ENCODE peak calls at places on chromosome 6, in ten cellular contexts. C, T, K, Q, O, G, E, N, Z and M are unnamed samples.

GRCh38 chr6:7691675-7692452 is 34.0 kb upstream of the BMP6 start:
- DNase-seq in C (peak), T (peak), K (no peak), Q (no peak), O (no peak), G (peak), E (peak), N (no peak), Z (no peak), M (peak)

GRCh38 chr6:142842423-142843261 is 102.3 kb downstream of the HIVEP2 start:
- DNase-seq in C (no peak), T (no peak), K (no peak), Q (no peak), O (no peak), G (no peak), E (peak), N (peak), Z (peak), M (peak)

GRCh38 chr6:42199106-42199981 is 4.6 kb upstream of the GUCA1B start:
- DNase-seq in C (no peak), T (peak), K (no peak), Q (no peak), O (no peak), G (peak), E (peak), N (no peak), Z (peak), M (no peak)

GRCh38 chr6:136090929-136091328 is 159.2 kb downstream of the MTFR2 start:
- DNase-seq in C (no peak), T (no peak), K (no peak), Q (no peak), O (no peak), G (peak), E (peak), N (no peak), Z (no peak), M (no peak)

GRCh38 chr6:44237813-44238433 is 9.0 kb upstream of the HSP90AB1 start:
- DNase-seq in C (peak), T (peak), K (no peak), Q (peak), O (peak), G (peak), E (no peak), N (peak), Z (peak), M (peak)

GRCh38 chr6:118897386-118897785 is 3.4 kb downstream of the ASF1A start:
- DNase-seq in C (no peak), T (no peak), K (no peak), Q (no peak), O (no peak), G (no peak), E (no peak), N (no peak), Z (no peak), M (no peak)

GRCh38 chr6:122653094-122653493 is 42.9 kb downstream of the PKIB start:
- DNase-seq in C (peak), T (no peak), K (peak), Q (no peak), O (no peak), G (no peak), E (no peak), N (no peak), Z (no peak), M (no peak)

GRCh38 chr6:122695188-122695587 is 84.3 kb upstream of the FABP7 start:
- DNase-seq in C (no peak), T (no peak), K (no peak), Q (no peak), O (no peak), G (no peak), E (no peak), N (no peak), Z (no peak), M (no peak)

GRCh38 chr6:153816306-153816845 is 222.7 kb upstream of the OPRM1 start:
- DNase-seq in C (peak), T (no peak), K (no peak), Q (no peak), O (no peak), G (no peak), E (no peak), N (no peak), Z (no peak), M (no peak)

GRCh38 chr6:112910256-112910655 is 563.1 kb downstream of the RFPL4B start:
- DNase-seq in C (no peak), T (peak), K (no peak), Q (no peak), O (no peak), G (peak), E (no peak), N (no peak), Z (no peak), M (no peak)

GRCh38 chr6:97049254-97050004 is 124.9 kb downstream of the KLHL32 start:
- DNase-seq in C (peak), T (no peak), K (no peak), Q (no peak), O (no peak), G (no peak), E (no peak), N (peak), Z (peak), M (peak)

GRCh38 chr6:19415605-19416326 is 421.4 kb upstream of the ID4 start:
- DNase-seq in C (no peak), T (peak), K (peak), Q (no peak), O (no peak), G (peak), E (peak), N (no peak), Z (no peak), M (no peak)

GRCh38 chr6:134908906-134909516 is 40.9 kb downstream of the ALDH8A1 start:
- DNase-seq in C (peak), T (peak), K (peak), Q (no peak), O (no peak), G (peak), E (peak), N (no peak), Z (no peak), M (peak)

GRCh38 chr6:56693246-56693607 is 50.5 kb upstream of the DST start:
- DNase-seq in C (peak), T (peak), K (no peak), Q (no peak), O (no peak), G (peak), E (peak), N (no peak), Z (no peak), M (no peak)

GRCh38 chr6:25342784-25343183 is 63.6 kb downstream of the CARMIL1 start:
- DNase-seq in C (peak), T (peak), K (no peak), Q (no peak), O (no peak), G (peak), E (peak), N (no peak), Z (no peak), M (no peak)

GRCh38 chr6:170232186-170233002 is 58.5 kb downstream of the DLL1 start:
- DNase-seq in C (no peak), T (no peak), K (no peak), Q (no peak), O (no peak), G (no peak), E (peak), N (no peak), Z (no peak), M (no peak)

GRCh38 chr6:28863607-28864320 is 60.0 kb downstream of the TRIM27 start:
- DNase-seq in C (peak), T (peak), K (no peak), Q (peak), O (peak), G (peak), E (peak), N (peak), Z (peak), M (peak)
- TF ChIP-seq CTCF in C (no peak), T (peak), K (peak), Q (no peak), O (no peak), G (no peak), E (no peak), N (no peak), Z (no peak), M (no peak)

DNA sequence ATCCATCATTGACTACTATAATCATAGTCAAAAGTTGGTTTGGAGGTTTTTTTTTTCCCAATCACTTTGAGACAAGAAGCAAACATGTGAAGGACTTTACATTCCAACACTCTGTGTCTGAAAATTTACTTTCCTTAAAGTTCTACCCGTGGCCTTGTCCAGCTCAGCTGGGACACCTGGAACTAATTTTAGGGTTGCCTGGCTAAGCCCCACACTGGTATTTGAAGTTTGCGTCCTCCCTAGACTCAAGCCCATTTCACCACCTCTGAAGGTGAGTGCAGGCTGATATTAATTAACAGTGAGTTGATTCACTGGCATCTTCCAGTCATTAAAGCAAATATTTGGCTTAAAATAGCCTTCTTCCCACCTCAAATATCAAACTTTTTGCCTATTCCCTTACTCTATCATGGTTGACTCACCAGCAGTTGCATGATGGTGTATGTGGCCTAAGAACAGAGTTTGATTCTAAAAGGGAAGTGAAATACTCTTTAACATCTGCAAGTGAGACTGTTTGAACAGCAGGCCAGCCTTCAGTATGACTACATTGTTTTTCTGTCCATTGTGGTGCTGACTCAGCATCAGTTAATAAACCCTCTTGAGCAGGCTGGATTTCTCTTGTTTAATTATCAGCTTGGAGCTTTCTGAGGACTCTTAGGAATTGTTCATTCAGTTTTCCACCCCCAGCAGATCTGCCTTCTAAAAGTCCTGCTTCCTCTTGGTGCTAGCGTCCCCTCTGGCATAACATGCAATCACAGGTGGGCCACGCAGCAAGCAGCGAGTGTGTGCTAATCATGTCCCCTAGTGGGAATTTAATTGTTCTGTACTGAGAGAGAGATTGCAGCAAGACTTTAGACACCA is 1.8 kb upstream of the PRDM1 start:
- DNase-seq in C (peak), T (peak), K (peak), Q (peak), O (no peak), G (peak), E (peak), N (peak), Z (peak), M (no peak)
- TF ChIP-seq CTCF in C (peak), T (peak), K (peak), Q (peak), O (peak), G (peak), E (peak), N (peak), Z (peak), M (no peak)

GRCh38 chr6:45617441-45617840 is 239.7 kb upstream of the SUPT3H start:
- DNase-seq in C (no peak), T (no peak), K (no peak), Q (no peak), O (no peak), G (no peak), E (peak), N (no peak), Z (no peak), M (no peak)
- TF ChIP-seq CTCF in C (no peak), T (no peak), K (no peak), Q (no peak), O (no peak), G (peak), E (peak), N (no peak), Z (no peak), M (no peak)

GRCh38 chr6:63634630-63635029 is 972 bp upstream of the PHF3 start:
- DNase-seq in C (peak), T (peak), K (no peak), Q (no peak), O (no peak), G (no peak), E (no peak), N (no peak), Z (no peak), M (no peak)
- TF ChIP-seq CTCF in C (no peak), T (no peak), K (no peak), Q (no peak), O (no peak), G (no peak), E (no peak), N (no peak), Z (no peak), M (no peak)

DNA sequence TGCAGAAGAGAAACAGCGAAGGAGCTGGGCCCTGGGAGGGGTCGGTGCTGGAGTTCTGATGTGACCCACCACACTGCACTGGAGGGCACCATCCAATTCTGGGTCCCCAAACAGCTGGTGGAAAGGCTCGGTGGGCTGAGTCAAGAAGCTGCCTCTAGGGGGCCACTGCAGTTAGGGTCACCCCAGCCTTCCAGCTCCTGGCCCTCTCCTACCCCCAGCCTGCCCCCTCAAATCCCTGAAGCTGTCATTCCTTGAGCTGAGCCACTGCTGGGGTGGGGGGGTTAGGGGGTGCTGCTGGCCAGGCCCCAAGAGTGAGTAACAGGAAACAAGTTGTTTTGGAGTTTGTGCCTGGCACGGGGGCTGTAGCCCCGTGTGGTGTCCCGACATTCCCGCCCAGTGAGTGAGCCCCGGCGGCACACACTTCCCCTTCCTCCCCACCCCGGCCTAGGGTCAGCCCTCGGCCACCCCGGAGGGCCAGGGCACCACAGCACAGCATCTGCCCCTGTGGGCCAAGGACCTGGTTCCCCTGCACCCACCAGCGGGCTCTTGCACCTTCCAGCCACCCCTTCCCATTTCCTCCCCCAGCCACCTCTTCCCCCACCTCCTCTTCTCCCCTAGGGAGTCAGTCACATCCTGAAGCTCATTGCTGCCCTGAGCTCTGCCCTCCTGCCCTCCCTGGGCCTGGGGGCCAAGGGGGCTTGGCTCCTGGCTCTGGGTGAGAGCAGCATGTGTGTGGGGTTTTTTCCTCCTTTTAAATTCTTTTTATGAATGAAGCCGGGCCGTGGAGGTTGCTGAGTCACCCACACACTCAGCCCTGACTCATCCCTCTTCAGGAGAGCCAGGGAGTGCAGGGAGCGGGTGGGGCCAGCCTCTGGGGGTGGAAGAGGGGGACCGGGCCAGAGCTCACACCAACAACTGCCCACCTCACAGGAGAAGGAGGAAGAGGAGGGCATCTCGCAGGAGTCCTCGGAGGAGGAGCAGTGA is 4.6 kb downstream of the SMIM29 start:
- DNase-seq in C (peak), T (peak), K (peak), Q (no peak), O (no peak), G (peak), E (peak), N (peak), Z (no peak), M (peak)
- TF ChIP-seq CTCF in C (no peak), T (peak), K (peak), Q (peak), O (peak), G (peak), E (peak), N (peak), Z (peak), M (no peak)

GRCh38 chr6:158596861-158597260 is 37.0 kb downstream of the TMEM181 start:
- DNase-seq in C (no peak), T (no peak), K (no peak), Q (no peak), O (no peak), G (no peak), E (no peak), N (no peak), Z (no peak), M (no peak)

GRCh38 chr6:158597565-158597964 is 37.7 kb downstream of the TMEM181 start:
- DNase-seq in C (no peak), T (no peak), K (no peak), Q (no peak), O (no peak), G (no peak), E (no peak), N (no peak), Z (no peak), M (no peak)

GRCh38 chr6:158593670-158594069 is 33.8 kb downstream of the TMEM181 start:
- DNase-seq in C (no peak), T (no peak), K (no peak), Q (no peak), O (no peak), G (no peak), E (no peak), N (no peak), Z (no peak), M (no peak)

GRCh38 chr6:158591134-158591809 is 31.4 kb downstream of the TMEM181 start:
- DNase-seq in C (no peak), T (no peak), K (no peak), Q (no peak), O (no peak), G (no peak), E (no peak), N (no peak), Z (no peak), M (no peak)

DNA sequence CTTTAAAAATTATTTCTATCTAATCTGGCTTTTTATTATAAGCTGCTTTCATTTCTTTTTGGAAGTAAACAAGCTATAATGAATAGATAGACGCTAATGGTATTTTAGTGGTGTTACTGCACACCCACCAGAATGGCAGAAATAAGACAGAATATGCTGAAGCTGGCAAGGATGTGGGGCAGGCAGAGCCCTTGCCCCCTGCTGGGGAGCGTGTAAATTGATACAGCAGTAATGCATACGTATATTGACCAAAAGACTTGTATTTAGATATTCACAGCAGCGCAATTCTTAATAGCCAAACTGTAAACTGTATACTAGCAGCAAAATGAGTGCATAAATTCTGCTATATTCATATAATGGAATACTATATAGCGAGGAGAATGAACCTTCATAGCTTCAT is 35.3 kb downstream of the TMEM181 start:
- DNase-seq in C (no peak), T (peak), K (no peak), Q (peak), O (no peak), G (peak), E (no peak), N (no peak), Z (peak), M (no peak)
- TF ChIP-seq CTCF in C (peak), T (no peak), K (peak), Q (peak), O (peak), G (peak), E (peak), N (no peak), Z (peak), M (peak)

DNA sequence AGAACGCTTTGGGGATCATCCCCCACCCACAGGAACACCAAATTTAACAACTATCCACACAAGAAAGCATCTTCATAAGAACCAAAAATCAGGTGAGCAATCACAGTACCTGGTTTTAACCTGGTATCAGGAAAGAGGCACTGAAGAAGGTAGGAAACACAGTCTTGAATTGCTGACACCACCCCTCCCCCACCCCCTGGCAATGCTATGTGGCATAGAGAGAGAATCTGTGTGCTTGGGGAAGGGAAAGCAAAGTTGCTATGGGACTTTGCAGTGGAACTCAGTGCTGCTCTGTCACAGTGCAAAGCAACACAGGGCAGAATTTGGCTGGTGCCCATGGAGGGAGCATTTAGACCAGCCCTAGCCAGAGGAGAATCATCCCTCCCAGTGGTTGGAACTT is 565.6 kb downstream of the EPM2A start:
- DNase-seq in C (no peak), T (no peak), K (no peak), Q (no peak), O (no peak), G (no peak), E (no peak), N (no peak), Z (no peak), M (no peak)
- TF ChIP-seq CTCF in C (no peak), T (no peak), K (no peak), Q (no peak), O (no peak), G (no peak), E (no peak), N (no peak), Z (no peak), M (no peak)

DNA sequence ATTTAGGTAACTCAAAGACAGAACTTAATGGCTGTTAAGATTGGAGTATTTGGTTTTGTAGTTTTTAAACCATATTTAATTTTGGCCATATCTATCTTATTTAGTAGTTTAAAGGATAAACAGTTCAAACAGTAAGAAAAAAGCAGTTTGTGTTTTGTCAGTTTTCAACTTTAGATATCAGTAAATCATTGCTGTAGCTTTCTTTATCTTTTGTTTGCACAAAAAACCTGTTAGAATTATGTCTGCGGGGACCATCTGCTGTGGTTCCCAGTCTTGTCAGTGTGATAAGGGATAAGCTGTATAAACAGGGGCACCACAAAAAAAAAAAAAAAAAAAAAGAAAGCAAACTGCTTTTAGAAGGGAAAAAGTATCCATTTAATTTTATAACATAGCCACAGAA is 40.9 kb downstream of the CDKAL1 start:
- DNase-seq in C (no peak), T (no peak), K (no peak), Q (no peak), O (no peak), G (no peak), E (no peak), N (no peak), Z (no peak), M (no peak)
- TF ChIP-seq CTCF in C (no peak), T (no peak), K (no peak), Q (no peak), O (no peak), G (no peak), E (no peak), N (no peak), Z (no peak), M (no peak)

GRCh38 chr6:116096979-116097816 is 3.5 kb upstream of the NT5DC1 start:
- DNase-seq in C (no peak), T (peak), K (no peak), Q (no peak), O (no peak), G (peak), E (no peak), N (no peak), Z (no peak), M (no peak)
- TF ChIP-seq CTCF in C (peak), T (peak), K (peak), Q (peak), O (peak), G (peak), E (peak), N (no peak), Z (peak), M (peak)